ENCODE peak calls at places on chromosomes 1 and 21, in four cellular contexts. O, K, B and M are unnamed samples.

GRCh38 chr1:248585266-248585665 is 10.7 kb upstream of the OR2T34 start:
- DNase-seq in O (no peak), K (no peak), B (no peak), M (no peak)

GRCh38 chr1:168368131-168368530 is 87.5 kb downstream of the TBX19 start:
- DNase-seq in B (no peak), K (no peak), O (no peak), M (no peak)

GRCh38 chr1:227744668-227745067 is 9.4 kb downstream of the SNAP47 start:
- DNase-seq in O (no peak), B (no peak), K (no peak), M (no peak)

GRCh38 chr1:108645479-108646184 is 15.3 kb downstream of the HENMT1 start:
- DNase-seq in B (no peak), K (no peak), O (no peak), M (no peak)

GRCh38 chr1:34790985-34791384 is 1.8 kb upstream of the GJA4 start:
- DNase-seq in K (no peak), B (no peak), O (no peak), M (no peak)

GRCh38 chr1:156692958-156693857 is 12.2 kb downstream of the CRABP2 start:
- DNase-seq in B (no peak), K (peak; percentile 95), O (no peak), M (peak; percentile 62)

GRCh38 chr1:233723387-233723786 is 109.5 kb downstream of the KCNK1 start:
- DNase-seq in K (no peak), O (no peak), B (no peak), M (no peak)

GRCh38 chr1:180627411-180627810 is 4.4 kb upstream of the XPR1 start:
- DNase-seq in B (peak; percentile 63), K (no peak), O (peak; percentile 16), M (no peak)

GRCh38 chr1:40884055-40884795 is 22.1 kb upstream of the CITED4 start:
- DNase-seq in K (no peak), B (no peak), O (no peak), M (no peak)

GRCh38 chr1:204641936-204642335 is 43.6 kb downstream of the LRRN2 start:
- DNase-seq in B (no peak), O (no peak), K (no peak), M (no peak)

GRCh38 chr1:5597991-5598823 is 394.0 kb downstream of the NPHP4 start:
- DNase-seq in K (no peak), B (no peak), O (no peak), M (no peak)

GRCh38 chr1:225863167-225863566 is 19.0 kb downstream of the TMEM63A start:
- DNase-seq in B (peak; percentile 32), O (peak; percentile 29), K (no peak), M (no peak)

GRCh38 chr1:236395780-236396664 is 1.9 kb downstream of the EDARADD start:
- DNase-seq in B (no peak), O (no peak), K (no peak), M (peak; percentile 62)

GRCh38 chr1:171654705-171655214 is 2.3 kb upstream of the MYOC start:
- DNase-seq in O (no peak), K (no peak), B (no peak), M (no peak)

GRCh38 chr1:21586926-21587601 is 77.8 kb downstream of the ALPL start:
- DNase-seq in B (peak; percentile 91), K (peak; percentile 90), O (peak; percentile 79), M (no peak)

GRCh38 chr1:159492575-159493323 is 43.1 kb downstream of the OR10J5 start:
- DNase-seq in O (peak; percentile 72), K (no peak), B (no peak), M (no peak)

GRCh38 chr1:215749423-215749822 is 182.3 kb downstream of the KCTD3 start:
- DNase-seq in O (peak; percentile 82), K (no peak), B (peak; percentile 90), M (no peak)

GRCh38 chr1:42456010-42456753 is at the start of the genes PPCS and ZMYND12:
- DNase-seq in K (peak; percentile 90), O (peak; percentile 85), B (peak; percentile 76), M (peak; percentile 87)

GRCh38 chr1:226158983-226159382 is 27.6 kb downstream of the ACBD3 start:
- DNase-seq in O (no peak), B (no peak), K (no peak), M (no peak)

GRCh38 chr1:184387871-184388670 is 1.2 kb downstream of the C1orf21 start:
- DNase-seq in B (peak; percentile 89), O (peak; percentile 78), K (peak; percentile 22), M (no peak)

GRCh38 chr1:46184920-46185658 is 8.8 kb upstream of the P3R3URF start:
- DNase-seq in B (no peak), O (no peak), K (no peak), M (no peak)

GRCh38 chr1:234188454-234188792 is 184.8 kb upstream of the COA6 start:
- DNase-seq in B (no peak), O (no peak), K (peak; percentile 3), M (peak; percentile 82)

GRCh38 chr21:41913230-41913629 is 34.1 kb upstream of the PRDM15 start:
- DNase-seq in K (no peak), O (no peak), B (no peak), M (no peak)

GRCh38 chr21:32319012-32319411 is 20.4 kb downstream of the MRAP start:
- DNase-seq in B (no peak), O (no peak), K (no peak), M (no peak)

GRCh38 chr1:197314672-197315071 is 46.6 kb downstream of the CRB1 start:
- DNase-seq in O (no peak), B (no peak), K (no peak), M (no peak)

GRCh38 chr1:29180497-29181412 is 945 bp downstream of the SRSF4 start:
- DNase-seq in K (no peak), B (no peak), O (peak; percentile 18), M (no peak)

GRCh38 chr1:147078606-147079399 is 93.5 kb downstream of the PRKAB2 start:
- DNase-seq in K (no peak), B (no peak), O (no peak), M (no peak)

GRCh38 chr1:147077081-147077480 is 95.2 kb downstream of the PRKAB2 start:
- DNase-seq in K (no peak), B (no peak), O (no peak), M (no peak)

GRCh38 chr1:147077936-147078605 is 94.2 kb downstream of the PRKAB2 start:
- DNase-seq in B (no peak), O (no peak), K (no peak), M (no peak)

GRCh38 chr1:147077523-147077922 is 94.7 kb downstream of the PRKAB2 start:
- DNase-seq in K (no peak), B (no peak), O (no peak), M (no peak)

GRCh38 chr1:147076442-147076841 is 95.8 kb downstream of the PRKAB2 start:
- DNase-seq in B (no peak), O (no peak), K (no peak), M (no peak)
- H3K27me3 ChIP-seq in B (peaks cover 69% of the 10 kb centered on the region), O (peaks cover 97% of the 10 kb centered on the region), K (peaks cover 50% of the 10 kb centered on the region), M (no peaks in the 10 kb centered on the region)

GRCh38 chr1:65510961-65511360 is 90.5 kb downstream of the LEPR start:
- DNase-seq in O (no peak), K (no peak), B (no peak), M (no peak)

GRCh38 chr1:65508051-65508450 is 87.6 kb downstream of the LEPR start:
- DNase-seq in O (no peak), B (no peak), K (no peak), M (no peak)

GRCh38 chr1:65512383-65512782 is 91.9 kb downstream of the LEPR start:
- DNase-seq in B (no peak), O (no peak), K (no peak), M (no peak)

GRCh38 chr1:65512967-65513777 is 92.7 kb downstream of the LEPR start:
- DNase-seq in B (peak; percentile 15), O (no peak), K (no peak), M (no peak)

DNA sequence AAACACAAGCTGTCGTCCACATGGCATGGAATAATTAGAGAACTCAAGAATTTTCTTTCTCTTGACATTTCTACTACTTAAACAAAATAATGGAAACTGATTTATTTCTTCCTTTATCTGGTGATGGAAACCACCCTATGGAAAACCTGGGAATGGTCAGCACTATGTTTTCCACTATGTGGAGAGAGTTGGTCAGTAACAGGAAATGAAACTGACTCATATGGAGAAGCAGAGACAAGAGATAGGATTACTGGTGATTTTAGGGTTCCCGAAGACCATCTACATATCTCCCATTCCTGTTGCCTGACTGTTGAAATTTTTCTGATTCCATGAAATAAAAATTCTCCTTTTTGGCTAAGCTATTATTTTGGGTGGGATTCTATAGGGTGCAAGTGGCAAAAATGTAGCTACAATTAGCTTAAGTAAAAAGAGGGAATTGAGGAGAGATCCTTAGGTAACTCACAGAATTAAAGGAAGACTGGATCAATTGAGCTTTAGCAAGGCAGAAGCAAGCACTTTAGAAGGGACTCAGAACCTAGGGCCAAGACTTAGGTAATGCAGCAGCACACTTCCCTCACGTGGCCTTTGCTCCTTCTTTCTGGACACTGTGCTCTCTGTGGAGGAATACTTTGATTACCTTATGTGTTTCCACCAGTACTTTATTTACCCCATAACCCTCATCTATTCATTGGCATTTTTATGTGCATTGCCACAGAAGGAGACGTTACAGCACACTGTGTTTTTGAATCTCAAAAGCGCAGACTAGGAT is 89.6 kb downstream of the LEPR start:
- DNase-seq in K (no peak), O (peak; percentile 78), B (peak; percentile 82), M (no peak)
- H3K4me1 ChIP-seq in K (no peaks in the 10 kb centered on the region), O (peaks cover 17% of the 10 kb centered on the region), B (peaks cover 11% of the 10 kb centered on the region), M (no peaks in the 10 kb centered on the region)

DNA sequence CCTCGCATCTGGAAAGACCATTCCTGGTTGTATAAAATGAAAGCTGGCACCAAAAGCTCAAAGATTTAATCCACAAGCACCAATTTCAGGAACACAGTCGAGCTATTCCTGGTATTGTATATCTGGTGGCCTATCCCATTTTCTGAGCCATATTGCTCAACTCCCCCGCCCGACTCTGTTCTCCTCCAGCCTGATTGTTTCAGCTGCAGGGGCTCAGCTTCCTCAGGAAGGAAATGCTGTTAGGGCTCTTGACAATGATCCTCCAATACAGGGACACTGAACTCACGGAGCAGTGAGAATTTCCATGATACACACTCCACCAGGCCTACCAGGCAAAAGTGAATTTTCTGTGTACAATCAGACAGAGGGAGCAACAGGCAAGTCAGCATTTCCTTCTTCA is 16.9 kb upstream of the TDRD10 start:
- DNase-seq in O (no peak), B (no peak), K (no peak), M (no peak)
- H3K27me3 ChIP-seq in O (peaks cover 25% of the 10 kb centered on the region), B (peaks cover 39% of the 10 kb centered on the region), K (peaks cover 43% of the 10 kb centered on the region), M (no peaks in the 10 kb centered on the region)

GRCh38 chr1:230157409-230158390 is 90.7 kb downstream of the GALNT2 start:
- DNase-seq in B (no peak), K (no peak), O (no peak), M (peak; percentile 64)

GRCh38 chr1:230158422-230159291 is 91.6 kb downstream of the GALNT2 start:
- DNase-seq in B (no peak), K (no peak), O (peak; percentile 39), M (peak; percentile 70)

GRCh38 chr1:230156536-230156935 is 89.5 kb downstream of the GALNT2 start:
- DNase-seq in K (no peak), B (no peak), O (no peak), M (no peak)

GRCh38 chr1:230160957-230161771 is 94.1 kb downstream of the GALNT2 start:
- DNase-seq in O (no peak), K (no peak), B (peak; percentile 46), M (no peak)

GRCh38 chr1:230159580-230159979 is 92.5 kb downstream of the GALNT2 start:
- DNase-seq in B (no peak), K (no peak), O (no peak), M (no peak)
- H3K4me1 ChIP-seq in B (peaks cover 13% of the 10 kb centered on the region), K (peaks cover 17% of the 10 kb centered on the region), O (peaks cover 17% of the 10 kb centered on the region), M (peaks cover 39% of the 10 kb centered on the region)